ENCODE peak calls at places on chromosomes 2 and 18, in four cellular contexts. S is cardiac muscle cell, W is NCI-H748 treated with DMSO at 0.1 percent for 48 hours, F is NB4. O is an unnamed sample.

GRCh38 chr2:18883626-18884456 is 294.5 kb upstream of the NT5C1B start:
- DNase-seq in S (peak), F (peak), W (no peak), O (no peak)

GRCh38 chr2:160974803-160975202 is 185.4 kb upstream of the TANK start:
- DNase-seq in W (no peak), F (no peak), S (no peak), O (no peak)

GRCh38 chr2:158726906-158727592 is 68.1 kb upstream of the DAPL1 start:
- DNase-seq in F (no peak), S (no peak), W (peak), O (no peak)

GRCh38 chr18:76461148-76461547 is 33.9 kb downstream of the ZNF516 start:
- DNase-seq in W (no peak), F (no peak), S (no peak), O (no peak)

GRCh38 chr2:229273384-229274338 is 2.6 kb upstream of the PID1 start:
- DNase-seq in W (peak), F (peak), S (peak), O (no peak)

GRCh38 chr2:238573065-238573778 is 146.5 kb downstream of the ASB1 start:
- DNase-seq in W (no peak), S (no peak), F (peak), O (no peak)

GRCh38 chr2:3489449-3490115 is 29.7 kb downstream of the ADI1 start:
- DNase-seq in F (no peak), W (no peak), S (no peak), O (no peak)

GRCh38 chr2:9666306-9666705 is 35.5 kb upstream of the YWHAQ start:
- DNase-seq in F (no peak), S (peak), W (no peak), O (no peak)

GRCh38 chr2:123518387-123518786 is 506.7 kb upstream of the CNTNAP5 start:
- DNase-seq in S (no peak), F (no peak), W (no peak), O (no peak)

GRCh38 chr18:50131591-50131990 is 63.4 kb downstream of the MYO5B start:
- DNase-seq in W (no peak), F (no peak), S (peak), O (no peak)

GRCh38 chr2:36677386-36677785 is 19.1 kb upstream of the VIT start:
- DNase-seq in F (peak), S (peak), W (no peak), O (no peak)

GRCh38 chr2:55843096-55843991 is 80.2 kb downstream of the EFEMP1 start:
- DNase-seq in S (peak), W (peak), F (no peak), O (no peak)

GRCh38 chr2:239033801-239034560 is 186.1 kb downstream of the TWIST2 start:
- DNase-seq in W (no peak), S (no peak), F (no peak), O (no peak)

GRCh38 chr18:62436636-62437519 is 85.9 kb upstream of the ZCCHC2 start:
- DNase-seq in F (no peak), W (no peak), S (peak), O (no peak)

GRCh38 chr2:206275274-206276160 is 1.1 kb downstream of the ZDBF2 start:
- DNase-seq in F (peak), W (no peak), S (peak), O (no peak)

GRCh38 chr18:63062246-63062645 is 257.3 kb downstream of the BCL2 start:
- DNase-seq in S (no peak), F (peak), W (no peak), O (no peak)

GRCh38 chr2:135167273-135167672 is 115.2 kb downstream of the RAB3GAP1 start:
- DNase-seq in S (no peak), W (no peak), F (no peak), O (no peak)